ENCODE peak calls at places on chromosome 2, in eight cellular contexts. F is mesenchymal stem cell; Z is aorta; R is activated naive CD4-positive, alpha-beta T cell treated with Interleukin-2 at 50 U/mL for 16 hours; X is activated T-cell treated with anti-CD3 and anti-CD28 coated beads, Interleukin-2, amount 50 U/mL, for 24 hours; W is osteocyte; C is C1 segment of cervical spinal cord; E is memory B cell. Y is an unnamed sample.

GRCh38 chr2:231781798-231782726 is 980 bp upstream of the PDE6D start:
- DNase-seq in F (peak; percentile 70), Z (no peak), R (peak; percentile 11), X (no peak), W (no peak), C (peak; percentile 67), E (no peak), Y (no peak)

GRCh38 chr2:7748717-7749415 is 831.7 kb downstream of the RNF144A start:
- DNase-seq in F (no peak), Z (no peak), R (no peak), X (no peak), W (no peak), C (no peak), E (no peak), Y (no peak)

GRCh38 chr2:8138923-8139667 is 542.8 kb upstream of the ID2 start:
- DNase-seq in F (peak; percentile 27), Z (peak; percentile 84), R (no peak), X (no peak), W (no peak), C (no peak), E (no peak), Y (no peak)

GRCh38 chr2:75199428-75200011 is at the start of gene TACR1:
- DNase-seq in F (peak; percentile 80), Z (peak; percentile 90), R (peak; percentile 29), X (peak; percentile 55), W (no peak), C (peak; percentile 57), E (peak; percentile 39), Y (peak; percentile 26)

GRCh38 chr2:22616031-22616430 is 768.9 kb upstream of the KLHL29 start:
- DNase-seq in F (no peak), Z (no peak), R (no peak), X (no peak), W (no peak), C (no peak), E (no peak), Y (no peak)

GRCh38 chr2:8059255-8059654 is 622.6 kb upstream of the ID2 start:
- DNase-seq in F (no peak), Z (no peak), R (no peak), X (no peak), W (no peak), C (no peak), E (no peak), Y (no peak)

GRCh38 chr2:230400454-230400853 is 15.5 kb upstream of the SP100 start:
- DNase-seq in F (no peak), Z (no peak), R (no peak), X (no peak), W (no peak), C (no peak), E (no peak), Y (no peak)

GRCh38 chr2:70947556-70948184 is 12.0 kb downstream of the ATP6V1B1 start:
- DNase-seq in F (peak; percentile 58), Z (peak; percentile 50), R (no peak), X (peak; percentile 34), W (peak; percentile 63), C (no peak), E (no peak), Y (no peak)

GRCh38 chr2:241733391-241734207 is 831 bp upstream of the D2HGDH start:
- DNase-seq in F (no peak), Z (no peak), R (no peak), X (no peak), W (no peak), C (no peak), E (no peak), Y (no peak)

GRCh38 chr2:181656450-181657261 is at the start of gene CERKL:
- DNase-seq in F (peak; percentile 23), Z (peak; percentile 81), R (no peak), X (peak; percentile 41), W (no peak), C (no peak), E (peak; percentile 21), Y (no peak)

GRCh38 chr2:95025406-95026319 is at the start of gene MAL:
- DNase-seq in F (no peak), Z (no peak), R (peak; percentile 72), X (peak; percentile 82), W (no peak), C (peak; percentile 87), E (no peak), Y (peak; percentile 32)

GRCh38 chr2:147487286-147487979 is 357.4 kb upstream of the ACVR2A start:
- DNase-seq in F (no peak), Z (no peak), R (no peak), X (no peak), W (no peak), C (no peak), E (no peak), Y (no peak)

GRCh38 chr2:218888341-218888740 is 7.7 kb downstream of the WNT10A start:
- DNase-seq in F (no peak), Z (peak; percentile 39), R (no peak), X (peak; percentile 28), W (no peak), C (no peak), E (no peak), Y (no peak)

GRCh38 chr2:149903626-149904025 is 316.1 kb upstream of the MMADHC start:
- DNase-seq in F (no peak), Z (no peak), R (no peak), X (no peak), W (no peak), C (no peak), E (no peak), Y (no peak)

GRCh38 chr2:226766352-226767055 is 33.1 kb downstream of the IRS1 start:
- DNase-seq in F (peak; percentile 68), Z (no peak), R (no peak), X (no peak), W (no peak), C (no peak), E (no peak), Y (no peak)

GRCh38 chr2:122634920-122635319 is 879.5 kb downstream of the TSN start:
- DNase-seq in F (no peak), Z (no peak), R (no peak), X (no peak), W (no peak), C (no peak), E (no peak), Y (no peak)

GRCh38 chr2:173652311-173652710 is 297.6 kb downstream of the CDCA7 start:
- DNase-seq in F (peak; percentile 84), Z (no peak), R (no peak), X (no peak), W (no peak), C (no peak), E (no peak), Y (no peak)

GRCh38 chr2:98087447-98088065 is 589 bp downstream of the VWA3B start:
- DNase-seq in F (peak; percentile 18), Z (no peak), R (no peak), X (no peak), W (no peak), C (no peak), E (no peak), Y (no peak)

GRCh38 chr2:179443175-179443574 is 178.5 kb upstream of the SESTD1 start:
- DNase-seq in F (no peak), Z (no peak), R (no peak), X (no peak), W (no peak), C (no peak), E (no peak), Y (no peak)

GRCh38 chr2:37625781-37626548 is 45.5 kb downstream of the CDC42EP3 start:
- DNase-seq in F (peak; percentile 51), Z (no peak), R (peak; percentile 65), X (peak; percentile 61), W (no peak), C (no peak), E (peak; percentile 29), Y (peak; percentile 28)

GRCh38 chr2:237896507-237896892 is 37.1 kb downstream of the RAMP1 start:
- DNase-seq in F (no peak), Z (no peak), R (no peak), X (no peak), W (no peak), C (no peak), E (no peak), Y (no peak)

GRCh38 chr2:88055049-88055435 is 541 bp downstream of the KRCC1 start:
- DNase-seq in F (peak; percentile 51), Z (no peak), R (no peak), X (no peak), W (no peak), C (no peak), E (no peak), Y (no peak)

GRCh38 chr2:120596191-120596781 is 139.4 kb upstream of the GLI2 start:
- DNase-seq in F (no peak), Z (peak; percentile 75), R (no peak), X (no peak), W (no peak), C (peak; percentile 29), E (no peak), Y (no peak)

GRCh38 chr2:228545749-228546148 is 364.3 kb upstream of the SPHKAP start:
- DNase-seq in F (no peak), Z (no peak), R (no peak), X (no peak), W (no peak), C (no peak), E (no peak), Y (no peak)